ENCODE peak calls at places on chromosomes 3 and 15, in ten cellular contexts. X is A549, N is choroid plexus epithelial cell, K is neural crest cell, B is heart left ventricle, R is AG09309, U is heart right ventricle, J is PC-3, O is psoas muscle, F is colonic mucosa. G is an unnamed sample.

GRCh38 chr3:166444336-166444735 is 607.1 kb upstream of the BCHE start:
- DNase-seq in J (peak), F (no peak), R (no peak), K (no peak), U (no peak), O (no peak), X (no peak), B (no peak), N (no peak), G (no peak)

GRCh38 chr3:9703736-9704342 is at the start of gene CPNE9:
- DNase-seq in O (no peak), B (no peak), X (no peak), F (no peak), N (no peak), U (no peak), J (no peak), K (peak), R (no peak), G (no peak)

GRCh38 chr3:170506556-170506955 is 79.3 kb downstream of the SLC7A14 start:
- DNase-seq in U (no peak), R (no peak), N (peak), O (no peak), J (peak), K (no peak), X (peak), B (no peak), F (no peak), G (no peak)

GRCh38 chr15:32909431-32909830 is 191.6 kb downstream of the GREM1 start:
- DNase-seq in R (no peak), U (no peak), J (peak), X (no peak), K (no peak), O (no peak), B (no peak), N (peak), F (no peak), G (no peak)

GRCh38 chr15:83053151-83053550 is 13.9 kb downstream of the BTBD1 start:
- DNase-seq in O (no peak), B (no peak), U (no peak), N (peak), R (peak), X (no peak), J (peak), F (no peak), K (no peak), G (no peak)

GRCh38 chr15:73318463-73319351 is 50.1 kb downstream of the HCN4 start:
- DNase-seq in B (no peak), K (peak), R (no peak), O (no peak), N (peak), J (no peak), F (no peak), U (no peak), X (no peak), G (no peak)

GRCh38 chr15:29226431-29227216 is 43.0 kb downstream of the NSMCE3 start:
- DNase-seq in B (no peak), U (no peak), R (no peak), F (no peak), O (no peak), K (no peak), J (no peak), N (no peak), X (no peak), G (no peak)

GRCh38 chr15:42282344-42282743 is 9.1 kb upstream of the TMEM87A start:
- DNase-seq in N (no peak), X (no peak), U (no peak), R (no peak), F (no peak), K (no peak), O (no peak), B (no peak), J (no peak), G (no peak)

GRCh38 chr15:98524274-98524673 is 124.1 kb upstream of the IGF1R start:
- DNase-seq in B (no peak), X (no peak), K (no peak), R (no peak), J (no peak), F (no peak), U (no peak), N (no peak), O (no peak), G (no peak)

GRCh38 chr15:90873998-90874605 is 5.7 kb downstream of the FURIN start:
- DNase-seq in K (no peak), U (no peak), J (peak), X (no peak), O (no peak), R (no peak), N (peak), B (no peak), F (peak), G (no peak)

GRCh38 chr3:134795776-134796312 is 784 bp downstream of the EPHB1 start:
- DNase-seq in R (peak), O (peak), F (no peak), B (no peak), J (no peak), U (no peak), N (peak), X (no peak), K (no peak), G (no peak)

GRCh38 chr15:61201322-61201721 is 27.8 kb downstream of the RORA start:
- DNase-seq in U (no peak), N (no peak), K (no peak), R (no peak), B (no peak), F (no peak), J (no peak), O (no peak), X (no peak), G (no peak)
- TF ChIP-seq CTCF in U (no peak), N (no peak), K (no peak), R (no peak), B (no peak), F (no peak), J (no peak), O (no peak), X (no peak), G (no peak)

DNA sequence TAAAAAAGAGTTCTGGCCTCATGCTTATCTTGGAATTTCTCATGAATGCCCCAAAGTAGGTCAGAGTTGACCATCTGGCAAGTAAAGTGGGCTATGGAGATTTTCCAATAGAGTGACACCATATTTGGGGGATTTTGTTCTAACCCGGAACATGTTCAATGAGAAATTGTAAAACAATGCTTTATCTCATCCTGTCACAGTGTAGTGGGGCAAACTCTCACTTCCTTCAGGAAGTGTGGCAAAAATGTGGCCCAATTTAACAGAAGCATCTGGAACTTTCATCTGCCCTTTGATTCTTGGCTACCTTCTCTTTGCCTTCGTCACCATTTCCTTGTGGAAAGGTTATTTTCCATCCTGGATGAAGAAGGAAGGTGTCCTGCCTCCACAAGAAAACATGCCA is 70.8 kb downstream of the ADAMTS9 start:
- DNase-seq in R (no peak), U (peak), B (peak), F (no peak), J (no peak), O (no peak), N (no peak), K (no peak), X (no peak), G (no peak)
- TF ChIP-seq CTCF in R (no peak), U (no peak), B (no peak), F (no peak), J (no peak), O (no peak), N (no peak), K (no peak), X (no peak), G (no peak)

GRCh38 chr3:27930052-27930602 is 208.0 kb upstream of the EOMES start:
- DNase-seq in U (no peak), R (no peak), N (no peak), J (no peak), O (no peak), X (no peak), K (no peak), B (no peak), F (no peak), G (no peak)
- TF ChIP-seq CTCF in U (no peak), R (no peak), N (no peak), J (no peak), O (no peak), X (no peak), K (no peak), B (no peak), F (no peak), G (no peak)

DNA sequence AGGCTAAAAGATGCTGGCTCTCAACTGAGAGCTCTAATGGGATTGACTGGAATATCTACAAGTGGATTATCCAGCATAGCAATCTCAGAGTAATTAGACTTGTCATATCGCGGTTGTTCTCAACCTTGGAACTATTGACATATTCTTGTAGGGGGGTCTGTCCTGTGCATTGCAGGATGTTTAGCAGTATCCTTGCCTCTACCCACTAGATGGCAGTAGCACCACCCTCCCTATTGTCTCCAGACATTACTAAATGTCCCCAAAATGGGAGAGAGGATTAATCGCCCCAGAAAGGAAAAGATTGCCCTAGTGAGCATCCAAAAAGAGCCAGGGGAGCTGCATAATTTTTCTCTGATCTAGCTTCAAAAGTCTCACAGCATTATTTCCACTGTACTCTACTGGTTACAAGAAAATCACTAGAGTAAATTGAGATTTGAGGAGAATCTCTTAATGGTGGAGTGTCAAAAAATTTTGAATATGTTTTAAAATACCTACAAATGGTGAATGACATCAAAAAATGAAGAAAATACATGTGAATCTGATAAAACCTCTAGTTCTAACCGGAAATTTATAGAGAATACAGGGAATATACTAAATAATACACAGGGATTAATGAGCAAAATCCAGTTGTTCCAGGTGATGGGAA is 388.2 kb upstream of the AGTR1 start:
- DNase-seq in X (peak), B (no peak), K (peak), F (peak), J (peak), U (no peak), N (peak), R (peak), O (no peak), G (no peak)
- TF ChIP-seq CTCF in X (peak), B (peak), K (peak), F (peak), J (peak), U (peak), N (peak), R (peak), O (peak), G (no peak)

DNA sequence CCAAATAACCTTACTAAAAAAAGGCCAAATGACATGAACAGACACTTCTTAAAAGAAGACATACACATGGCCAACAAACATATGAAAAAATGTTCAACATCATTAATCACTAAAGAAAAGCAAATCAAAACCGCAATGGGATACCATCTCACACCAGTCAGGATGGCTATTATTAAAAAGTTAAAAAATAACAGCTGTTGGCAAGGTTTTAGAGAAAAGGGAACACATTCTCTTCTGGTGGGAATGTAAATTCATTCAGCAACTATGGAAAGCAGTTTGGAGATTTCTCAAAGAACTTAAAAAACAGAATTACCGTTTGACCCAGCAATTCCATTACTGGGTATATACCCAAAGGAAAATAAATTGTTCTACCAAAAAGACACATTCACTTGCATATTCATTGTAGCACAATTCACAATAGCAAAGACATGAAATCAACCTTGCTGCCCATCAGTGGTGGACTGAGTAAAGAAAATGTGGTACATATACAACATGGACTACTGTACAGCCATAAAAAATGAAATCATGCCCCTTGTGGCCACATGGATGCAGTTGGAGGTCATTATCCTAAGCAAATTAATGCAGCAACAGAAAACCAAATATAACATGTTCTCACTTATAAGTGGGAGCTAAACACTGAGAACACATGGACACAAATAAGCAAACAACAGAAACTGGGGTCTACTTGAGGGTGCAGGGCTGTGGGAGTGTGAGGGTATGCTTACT is 190.7 kb upstream of the MCTP2 start:
- DNase-seq in X (no peak), R (no peak), F (no peak), J (no peak), B (no peak), U (no peak), O (no peak), K (no peak), N (no peak), G (no peak)
- TF ChIP-seq CTCF in X (no peak), R (no peak), F (no peak), J (no peak), B (no peak), U (no peak), O (no peak), K (no peak), N (no peak), G (no peak)

GRCh38 chr3:196518999-196519737 is 4.0 kb upstream of the SMCO1 start:
- DNase-seq in R (no peak), B (peak), X (no peak), J (peak), F (peak), O (peak), U (peak), K (peak), N (peak), G (peak)
- TF ChIP-seq CTCF in R (peak), B (peak), X (peak), J (peak), F (peak), O (peak), U (peak), K (peak), N (peak), G (peak)

DNA sequence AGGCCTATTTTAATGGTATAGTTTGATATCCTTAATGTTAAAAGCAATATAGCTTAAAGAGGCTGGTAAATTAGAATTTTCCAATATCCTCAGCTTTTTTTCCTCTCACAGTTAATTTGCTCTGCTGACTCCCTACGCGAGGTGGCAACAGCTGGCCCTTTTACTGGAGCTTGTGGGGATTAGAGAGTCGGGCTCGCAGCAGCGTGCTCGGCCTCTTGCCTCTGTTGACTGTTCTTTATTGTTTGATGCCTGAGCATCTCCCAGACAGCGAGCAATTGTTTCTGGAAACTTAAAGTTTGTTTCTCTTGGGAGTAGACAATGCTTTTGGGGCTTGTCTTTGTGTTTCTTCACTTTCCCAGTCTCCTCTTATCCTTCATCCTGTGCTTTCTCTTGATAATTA is 80.8 kb downstream of the OPA1 start:
- DNase-seq in K (peak), U (no peak), J (no peak), B (no peak), N (no peak), F (no peak), O (no peak), R (no peak), X (no peak), G (no peak)
- TF ChIP-seq CTCF in K (peak), U (no peak), J (no peak), B (no peak), N (no peak), F (no peak), O (no peak), R (no peak), X (no peak), G (no peak)

GRCh38 chr3:151096697-151097096 is 11.2 kb downstream of the MED12L start:
- DNase-seq in U (no peak), B (no peak), O (no peak), J (no peak), R (no peak), N (no peak), F (no peak), X (no peak), K (no peak), G (no peak)

GRCh38 chr3:151093148-151093547 is 7.7 kb downstream of the MED12L start:
- DNase-seq in U (no peak), J (no peak), N (no peak), K (no peak), F (no peak), B (no peak), X (no peak), R (no peak), O (no peak), G (no peak)

GRCh38 chr3:151091685-151092352 is 6.4 kb downstream of the MED12L start:
- DNase-seq in O (no peak), R (no peak), U (no peak), K (no peak), F (no peak), J (peak), B (no peak), N (no peak), X (no peak), G (no peak)

DNA sequence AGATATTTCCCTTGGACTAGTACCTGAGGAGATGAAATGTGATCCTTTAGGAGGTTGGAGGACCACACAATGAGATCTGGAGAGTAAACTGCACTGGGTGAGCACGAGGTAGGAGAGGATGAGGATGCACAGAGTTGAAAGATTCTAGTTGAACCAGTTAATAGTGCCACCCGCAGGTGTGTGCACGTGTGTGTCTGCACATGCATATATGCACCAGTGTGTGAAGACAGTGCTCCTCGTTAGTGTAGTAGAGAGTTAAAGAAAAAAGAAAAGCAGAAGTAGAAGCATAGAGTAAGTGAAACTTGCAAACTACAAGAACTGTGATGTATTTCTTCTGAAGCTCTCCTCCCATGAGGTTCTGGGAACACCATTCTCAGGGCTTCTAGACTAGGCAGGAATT is 8.4 kb downstream of the MED12L start:
- DNase-seq in X (no peak), K (no peak), B (no peak), N (no peak), R (no peak), F (no peak), J (no peak), O (no peak), U (no peak), G (no peak)
- TF ChIP-seq CTCF in X (no peak), K (no peak), B (no peak), N (no peak), R (no peak), F (no peak), J (no peak), O (no peak), U (no peak), G (no peak)

GRCh38 chr3:58308728-58309127 is 2.4 kb downstream of the HTD2 start:
- DNase-seq in R (no peak), K (no peak), F (no peak), J (no peak), U (peak), B (no peak), O (no peak), X (no peak), N (peak), G (no peak)

GRCh38 chr3:58305882-58306661 is at the start of the genes HTD2 and RPP14:
- DNase-seq in F (peak), J (peak), O (peak), X (peak), R (peak), B (peak), K (peak), N (peak), U (peak), G (peak)

DNA sequence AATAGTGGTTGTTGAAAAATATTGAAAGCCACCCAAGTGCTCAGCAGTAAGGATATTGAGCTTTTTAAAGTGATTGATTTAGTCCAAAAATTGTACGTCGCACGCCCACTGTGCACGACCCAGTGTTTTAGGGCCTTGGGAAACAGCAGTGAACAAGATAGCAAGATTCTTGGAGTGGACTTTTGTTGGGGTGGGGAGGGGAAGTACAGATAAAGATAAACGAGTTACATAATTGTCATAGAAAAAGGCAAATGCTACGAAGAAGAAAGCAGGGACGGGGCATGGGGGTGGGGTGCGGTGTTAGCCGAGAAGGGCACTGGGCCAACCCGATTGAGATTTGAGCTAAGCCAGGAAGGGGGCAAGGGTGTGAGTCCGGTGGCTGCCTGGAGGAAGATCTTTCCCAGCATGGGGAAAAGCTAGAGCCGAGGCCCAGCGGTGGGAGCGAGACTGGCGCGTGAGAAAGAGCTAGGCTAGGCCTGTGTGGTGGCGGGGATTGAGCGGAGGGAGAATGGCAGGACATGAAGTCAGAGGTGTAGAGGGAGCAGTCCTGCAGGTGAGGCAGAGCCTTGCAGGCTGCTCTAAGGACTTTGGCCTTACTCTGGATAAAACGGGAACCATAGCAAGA is 454 bp downstream of the HTD2 start:
- DNase-seq in U (peak), K (no peak), J (peak), F (peak), B (peak), R (no peak), X (peak), N (peak), O (peak), G (peak)
- TF ChIP-seq CTCF in U (no peak), K (no peak), J (no peak), F (no peak), B (no peak), R (peak), X (no peak), N (peak), O (no peak), G (no peak)

DNA sequence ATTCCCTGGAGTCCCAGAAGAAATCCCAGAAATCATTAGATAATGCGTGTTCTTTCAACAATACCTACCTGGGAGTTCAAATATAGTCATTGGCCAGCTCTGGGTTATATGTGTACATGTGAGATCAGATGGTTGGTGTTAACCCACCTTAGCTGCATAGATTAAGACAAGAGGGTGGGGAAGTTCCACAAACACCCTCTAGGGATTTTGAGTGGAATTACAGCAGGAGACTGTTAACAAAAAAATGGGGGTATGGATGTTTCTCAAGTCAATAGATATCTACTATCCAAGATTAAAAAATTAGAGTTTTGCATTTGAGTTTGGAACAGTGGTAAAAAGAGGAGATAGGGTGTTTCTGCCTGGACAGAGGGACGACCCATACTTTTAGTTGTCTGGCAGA is 282.5 kb upstream of the CNTN3 start:
- DNase-seq in J (no peak), U (no peak), X (peak), B (no peak), F (no peak), O (no peak), N (peak), K (no peak), R (no peak), G (no peak)
- TF ChIP-seq CTCF in J (peak), U (no peak), X (no peak), B (peak), F (no peak), O (no peak), N (peak), K (peak), R (peak), G (no peak)

G was measured in CD8-positive, alpha-beta T cell.